ENCODE peak calls at places on chromosomes 3 and 15, in six cellular contexts. X is IMR-90; B is pancreas; J is stimulated activated CD4-positive, alpha-beta T cell treated with anti-CD3 and anti-CD28 coated beads, Interleukin-4, amount 100 ng/mL, for 4 hours; Z is GM23248; D is NCI-H774. W is an unnamed sample.

GRCh38 chr15:41490355-41490754 is 3.3 kb upstream of the ITPKA start:
- DNase-seq in X (peak; percentile 99), B (no peak), J (peak; percentile 60), Z (peak; percentile 97), D (no peak), W (peak; percentile 99)

GRCh38 chr3:76487446-76487845 is 552.5 kb upstream of the ROBO2 start:
- DNase-seq in X (peak; percentile 85), B (no peak), J (no peak), Z (peak; percentile 54), D (no peak), W (peak; percentile 74)

GRCh38 chr3:8324727-8325126 is 176.9 kb upstream of the LMCD1 start:
- DNase-seq in X (peak; percentile 27), B (no peak), J (peak; percentile 19), Z (peak; percentile 68), D (no peak), W (peak; percentile 38)

GRCh38 chr3:39249453-39250115 is 30.3 kb downstream of the CX3CR1 start:
- DNase-seq in X (no peak), B (no peak), J (no peak), Z (peak; percentile 19), D (no peak), W (no peak)

GRCh38 chr3:13308406-13308805 is 111.7 kb downstream of the NUP210 start:
- DNase-seq in X (peak; percentile 38), B (no peak), J (no peak), Z (peak; percentile 58), D (no peak), W (no peak)

GRCh38 chr3:25556504-25556903 is 108.2 kb downstream of the TOP2B start:
- DNase-seq in X (no peak), B (no peak), J (no peak), Z (no peak), D (no peak), W (peak; percentile 40)

GRCh38 chr15:54374184-54374947 is 396.1 kb downstream of the UNC13C start:
- DNase-seq in X (no peak), B (no peak), J (no peak), Z (no peak), D (no peak), W (no peak)

GRCh38 chr3:15218689-15219088 is 12.6 kb downstream of the CAPN7 start:
- DNase-seq in X (no peak), B (no peak), J (no peak), Z (no peak), D (no peak), W (no peak)

GRCh38 chr3:197810901-197811300 is 19.8 kb downstream of the LRCH3 start:
- DNase-seq in X (no peak), B (no peak), J (no peak), Z (no peak), D (no peak), W (no peak)

GRCh38 chr3:114308830-114309229 is 15.0 kb downstream of the TIGIT start:
- DNase-seq in X (no peak), B (no peak), J (peak; percentile 72), Z (no peak), D (no peak), W (no peak)

GRCh38 chr3:60617188-60617587 is 634.1 kb downstream of the FHIT start:
- DNase-seq in X (no peak), B (no peak), J (no peak), Z (no peak), D (no peak), W (no peak)

GRCh38 chr3:115627180-115628074 is 4.1 kb downstream of the GAP43 start:
- DNase-seq in X (no peak), B (no peak), J (no peak), Z (no peak), D (no peak), W (no peak)

GRCh38 chr3:136068708-136069107 is 103.2 kb downstream of the PPP2R3A start:
- DNase-seq in X (peak; percentile 88), B (no peak), J (no peak), Z (peak; percentile 93), D (no peak), W (peak; percentile 91)

GRCh38 chr15:89409993-89410767 is 75.6 kb upstream of the POLG start:
- DNase-seq in X (no peak), B (no peak), J (no peak), Z (no peak), D (no peak), W (no peak)

GRCh38 chr3:151557068-151557467 is 96.2 kb upstream of the IGSF10 start:
- DNase-seq in X (no peak), B (no peak), J (no peak), Z (no peak), D (no peak), W (no peak)

GRCh38 chr3:136105044-136105443 is 91.1 kb downstream of the MSL2 start:
- DNase-seq in X (no peak), B (no peak), J (no peak), Z (no peak), D (no peak), W (no peak)

GRCh38 chr15:66114863-66115425 is 138.6 kb downstream of the MEGF11 start:
- DNase-seq in X (no peak), B (no peak), J (no peak), Z (no peak), D (no peak), W (no peak)

GRCh38 chr3:179108091-179108490 is 36.5 kb upstream of the ZMAT3 start:
- DNase-seq in X (peak; percentile 87), B (no peak), J (no peak), Z (peak; percentile 84), D (no peak), W (peak; percentile 88)

GRCh38 chr3:197753263-197753662 is 3.6 kb downstream of the FYTTD1 start:
- DNase-seq in X (no peak), B (no peak), J (no peak), Z (peak; percentile 40), D (no peak), W (no peak)

GRCh38 chr3:36907911-36908646 is 36.8 kb downstream of the TRANK1 start:
- DNase-seq in X (peak; percentile 81), B (peak; percentile 56), J (peak; percentile 60), Z (peak; percentile 73), D (no peak), W (peak; percentile 43)

GRCh38 chr15:40338921-40339620 is 1.7 kb downstream of the CCDC9B start:
- DNase-seq in X (peak; percentile 93), B (peak; percentile 55), J (no peak), Z (peak; percentile 95), D (no peak), W (peak; percentile 80)

GRCh38 chr3:124313621-124314020 is 321.7 kb upstream of the ROPN1 start:
- DNase-seq in X (no peak), B (no peak), J (no peak), Z (no peak), D (no peak), W (no peak)

GRCh38 chr3:42214565-42215283 is 51.3 kb downstream of the CCK start:
- DNase-seq in X (peak; percentile 68), B (no peak), J (no peak), Z (peak; percentile 75), D (no peak), W (peak; percentile 47)

GRCh38 chr3:21435871-21436270 is 315.1 kb downstream of the ZNF385D start:
- DNase-seq in X (peak; percentile 92), B (no peak), J (no peak), Z (peak; percentile 98), D (no peak), W (peak; percentile 80)

GRCh38 chr3:64145438-64145837 is 79.8 kb downstream of the PRICKLE2 start:
- DNase-seq in X (no peak), B (no peak), J (no peak), Z (no peak), D (no peak), W (no peak)

GRCh38 chr3:43489918-43490317 is 131.9 kb downstream of the ANO10 start:
- DNase-seq in X (no peak), B (no peak), J (no peak), Z (no peak), D (no peak), W (no peak)

GRCh38 chr3:49006591-49007067 is 562 bp upstream of the WDR6 start:
- DNase-seq in X (peak; percentile 63), B (peak; percentile 53), J (no peak), Z (peak; percentile 76), D (no peak), W (no peak)

GRCh38 chr15:69398541-69398940 is 15.6 kb upstream of the KIF23 start:
- DNase-seq in X (peak; percentile 67), B (no peak), J (no peak), Z (peak; percentile 75), D (no peak), W (peak; percentile 28)

GRCh38 chr15:69974321-69974720 is 123.4 kb downstream of the TLE3 start:
- DNase-seq in X (no peak), B (no peak), J (no peak), Z (no peak), D (no peak), W (no peak)

GRCh38 chr3:194070220-194070633 is 65.7 kb upstream of the HES1 start:
- DNase-seq in X (no peak), B (no peak), J (no peak), Z (no peak), D (no peak), W (no peak)

GRCh38 chr3:48434591-48435222 is 4.8 kb upstream of the PLXNB1 start:
- DNase-seq in X (no peak), B (peak; percentile 15), J (no peak), Z (no peak), D (no peak), W (no peak)

GRCh38 chr3:119469378-119470189 is 821 bp downstream of the POGLUT1 start:
- DNase-seq in X (peak; percentile 47), B (no peak), J (no peak), Z (peak; percentile 58), D (no peak), W (no peak)

GRCh38 chr3:128073185-128073725 is 21.0 kb downstream of the SEC61A1 start:
- DNase-seq in X (no peak), B (no peak), J (no peak), Z (no peak), D (no peak), W (no peak)

GRCh38 chr15:69815793-69816192 is 281.9 kb downstream of the TLE3 start:
- DNase-seq in X (no peak), B (no peak), J (no peak), Z (no peak), D (no peak), W (no peak)

GRCh38 chr15:92707880-92708551 is 52.4 kb upstream of the FAM174B start:
- DNase-seq in X (no peak), B (no peak), J (no peak), Z (peak; percentile 52), D (no peak), W (no peak)

GRCh38 chr15:68368731-68369435 is 63.1 kb downstream of the ITGA11 start:
- DNase-seq in X (peak; percentile 58), B (no peak), J (no peak), Z (peak; percentile 28), D (no peak), W (no peak)

GRCh38 chr3:141326626-141327025 is 41.7 kb upstream of the ZBTB38 start:
- DNase-seq in X (no peak), B (no peak), J (no peak), Z (no peak), D (no peak), W (no peak)

GRCh38 chr3:148866261-148866660 is 1.2 kb downstream of the CPA3 start:
- DNase-seq in X (peak; percentile 69), B (no peak), J (no peak), Z (peak; percentile 20), D (no peak), W (peak; percentile 64)

GRCh38 chr3:96959902-96960596 is 145.7 kb downstream of the EPHA6 start:
- DNase-seq in X (no peak), B (no peak), J (no peak), Z (peak; percentile 66), D (no peak), W (no peak)

W was measured in HCEC 1CT.